ENCODE peak calls at places on chromosomes 12 and 14, in seven cellular contexts. B is GM23248, O is fibroblast of the aortic adventitia, D is breast epithelium, F is ovary, X is neural progenitor cell, P is hepatocyte. W is an unnamed sample.

GRCh38 chr14:52700701-52701172 is 5.4 kb upstream of the ERO1A start:
- DNase-seq in B (no peak), O (no peak), D (no peak), F (no peak), X (no peak), P (peak; percentile 46), W (no peak)

GRCh38 chr12:13116259-13116658 is 12.8 kb upstream of the GSG1 start:
- DNase-seq in B (no peak), O (no peak), D (no peak), F (no peak), X (peak; percentile 9), P (no peak), W (no peak)

GRCh38 chr12:57519758-57520007 is 631 bp downstream of the DDIT3 start:
- DNase-seq in B (no peak), O (no peak), D (no peak), F (no peak), X (peak; percentile 76), P (no peak), W (no peak)

GRCh38 chr12:132904718-132905328 is 17.4 kb upstream of the CHFR start:
- DNase-seq in B (peak; percentile 72), O (no peak), D (peak; percentile 74), F (peak; percentile 88), X (peak; percentile 90), P (peak; percentile 48), W (peak; percentile 67)

GRCh38 chr12:132055535-132056096 is 88.5 kb downstream of the DDX51 start:
- DNase-seq in B (no peak), O (no peak), D (no peak), F (no peak), X (no peak), P (no peak), W (no peak)

GRCh38 chr12:119990382-119990874 is 1.4 kb downstream of the BICDL1 start:
- DNase-seq in B (no peak), O (no peak), D (no peak), F (no peak), X (peak; percentile 28), P (no peak), W (no peak)

GRCh38 chr12:11581179-11581755 is 68.2 kb upstream of the ETV6 start:
- DNase-seq in B (peak; percentile 82), O (peak; percentile 88), D (peak; percentile 57), F (peak; percentile 75), X (peak; percentile 86), P (peak; percentile 84), W (peak; percentile 85)

GRCh38 chr14:61193471-61193870 is 87.7 kb downstream of the TMEM30B start:
- DNase-seq in B (no peak), O (no peak), D (no peak), F (no peak), X (no peak), P (no peak), W (no peak)

GRCh38 chr14:50631408-50631821 is 36.7 kb downstream of the SAV1 start:
- DNase-seq in B (no peak), O (peak; percentile 61), D (no peak), F (no peak), X (no peak), P (no peak), W (no peak)

GRCh38 chr12:57626929-57627445 is 6.0 kb downstream of the B4GALNT1 start:
- DNase-seq in B (no peak), O (no peak), D (no peak), F (no peak), X (no peak), P (no peak), W (no peak)

GRCh38 chr12:23133471-23133870 is 508.5 kb downstream of the ETNK1 start:
- DNase-seq in B (no peak), O (no peak), D (no peak), F (no peak), X (no peak), P (no peak), W (no peak)

GRCh38 chr12:51421266-51421884 is 3.3 kb upstream of the SLC4A8 start:
- DNase-seq in B (peak; percentile 83), O (peak; percentile 79), D (no peak), F (peak; percentile 62), X (peak; percentile 82), P (peak; percentile 82), W (peak; percentile 85)

DNA sequence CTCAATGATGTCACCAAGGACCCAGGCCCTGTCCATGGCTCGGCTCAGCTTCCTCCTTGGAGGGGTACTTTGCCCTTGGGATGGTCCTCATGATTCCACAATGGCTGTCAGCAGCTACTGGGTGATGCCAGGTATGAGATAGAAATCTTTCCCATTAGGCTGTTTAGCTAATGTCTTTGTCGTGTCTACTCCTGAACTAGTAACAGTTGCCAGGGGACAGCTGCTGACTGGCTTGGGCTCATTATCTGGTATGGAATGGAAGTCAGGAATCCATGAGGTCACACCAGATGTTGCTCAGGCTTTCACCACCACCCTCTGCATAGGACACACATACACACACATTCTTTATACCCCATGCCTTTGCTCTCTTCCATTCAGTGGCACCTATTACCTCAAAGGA is 9.2 kb downstream of the PRPH start:
- DNase-seq in B (peak; percentile 66), O (peak; percentile 53), D (no peak), F (no peak), X (no peak), P (no peak), W (no peak)
- H3K4me3 ChIP-seq in B (no peak overlapping the region), O (no peak overlapping the region), D (no peak overlapping the region), F (no peak overlapping the region), X (no peak overlapping the region), P (no peak overlapping the region), W (no peak overlapping the region)

GRCh38 chr12:66168410-66168809 is 1.4 kb downstream of the TMBIM4 start:
- DNase-seq in B (peak; percentile 13), O (no peak), D (no peak), F (no peak), X (no peak), P (no peak), W (no peak)
- H3K4me3 ChIP-seq in B (peak overlapping the region; percentile 83), O (peak overlapping the region; percentile 85), D (peak overlapping the region; percentile 89), F (peak overlapping the region; percentile 79), X (peak overlapping the region; percentile 58), P (peak overlapping the region; percentile 68), W (no peak overlapping the region)

GRCh38 chr12:92188517-92189188 is 43.0 kb upstream of the BTG1 start:
- DNase-seq in B (no peak), O (no peak), D (no peak), F (no peak), X (no peak), P (peak; percentile 16), W (no peak)

GRCh38 chr12:92185052-92185451 is 39.4 kb upstream of the BTG1 start:
- DNase-seq in B (no peak), O (no peak), D (no peak), F (no peak), X (no peak), P (no peak), W (no peak)

GRCh38 chr12:92183575-92183974 is 37.9 kb upstream of the BTG1 start:
- DNase-seq in B (no peak), O (no peak), D (no peak), F (no peak), X (no peak), P (no peak), W (no peak)

GRCh38 chr12:92191061-92191460 is 45.4 kb upstream of the BTG1 start:
- DNase-seq in B (peak; percentile 4), O (peak; percentile 21), D (no peak), F (no peak), X (no peak), P (no peak), W (no peak)

GRCh38 chr12:92186038-92186470 is 40.4 kb upstream of the BTG1 start:
- DNase-seq in B (no peak), O (no peak), D (no peak), F (no peak), X (no peak), P (no peak), W (no peak)
- H3K4me3 ChIP-seq in B (no peak overlapping the region), O (no peak overlapping the region), D (no peak overlapping the region), F (no peak overlapping the region), X (no peak overlapping the region), P (no peak overlapping the region), W (no peak overlapping the region)

GRCh38 chr14:21537088-21537424 is 10.9 kb upstream of the SALL2 start:
- DNase-seq in B (no peak), O (no peak), D (no peak), F (no peak), X (peak; percentile 84), P (no peak), W (no peak)

GRCh38 chr14:21534576-21534975 is 8.4 kb upstream of the SALL2 start:
- DNase-seq in B (no peak), O (no peak), D (no peak), F (no peak), X (peak; percentile 63), P (no peak), W (no peak)

GRCh38 chr14:21535545-21536394 is 9.6 kb upstream of the SALL2 start:
- DNase-seq in B (no peak), O (no peak), D (no peak), F (no peak), X (no peak), P (no peak), W (no peak)

GRCh38 chr14:21539154-21539940 is 13.2 kb upstream of the SALL2 start:
- DNase-seq in B (no peak), O (no peak), D (no peak), F (no peak), X (peak; percentile 92), P (no peak), W (no peak)

DNA sequence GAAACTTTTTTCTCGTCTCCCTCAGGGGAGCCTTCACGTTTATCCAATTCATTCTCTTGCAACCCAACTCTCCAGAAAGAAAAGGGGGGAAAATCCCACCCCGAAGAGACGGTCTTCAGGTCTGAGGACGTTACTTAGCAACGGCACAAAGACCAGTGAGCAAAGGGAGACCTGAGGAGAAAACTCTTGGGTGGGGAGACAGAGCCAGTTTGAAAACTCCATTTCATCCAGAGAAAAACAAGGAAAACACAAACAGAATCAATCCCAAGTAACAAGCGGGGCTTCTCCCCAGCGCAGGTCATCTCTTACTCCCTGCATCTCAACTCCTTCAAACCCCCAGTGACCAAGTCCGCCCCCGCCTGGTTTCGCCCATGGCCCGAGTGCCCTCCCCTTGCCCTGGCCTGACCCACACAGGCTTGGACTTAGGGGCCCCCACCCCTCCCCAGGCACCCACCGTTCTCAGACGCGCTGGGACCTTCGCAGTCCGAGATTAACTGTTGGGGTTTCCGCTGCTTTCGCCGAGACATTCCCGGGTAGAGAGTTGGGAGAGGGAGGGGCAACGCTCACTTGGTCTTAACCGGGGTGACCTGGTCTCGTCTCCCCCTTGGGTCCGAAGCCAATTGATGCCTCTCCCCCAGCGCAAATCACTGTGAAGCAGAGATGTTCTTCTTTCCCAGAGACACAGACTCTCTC is 10.4 kb upstream of the SALL2 start:
- DNase-seq in B (no peak), O (no peak), D (no peak), F (no peak), X (peak; percentile 84), P (no peak), W (no peak)
- H3K4me3 ChIP-seq in B (peak overlapping the region; percentile 25), O (peak overlapping the region; percentile 31), D (peak overlapping the region; percentile 18), F (peak overlapping the region; percentile 7), X (peak overlapping the region; percentile 100), P (peak overlapping the region; percentile 50), W (peak overlapping the region; percentile 59)

GRCh38 chr14:76329150-76329881 is 46.6 kb upstream of the ESRRB start:
- DNase-seq in B (no peak), O (no peak), D (no peak), F (no peak), X (peak; percentile 87), P (no peak), W (no peak)
- H3K4me3 ChIP-seq in B (no peak overlapping the region), O (no peak overlapping the region), D (no peak overlapping the region), F (no peak overlapping the region), X (peak overlapping the region; percentile 50), P (no peak overlapping the region), W (no peak overlapping the region)

GRCh38 chr14:91395998-91396660 is 21.5 kb downstream of the CCDC88C start:
- DNase-seq in B (no peak), O (no peak), D (no peak), F (no peak), X (no peak), P (no peak), W (no peak)
- H3K4me3 ChIP-seq in B (no peak overlapping the region), O (no peak overlapping the region), D (no peak overlapping the region), F (no peak overlapping the region), X (no peak overlapping the region), P (no peak overlapping the region), W (no peak overlapping the region)

GRCh38 chr12:29781705-29782266 is 2.0 kb downstream of the TMTC1 start:
- DNase-seq in B (no peak), O (peak; percentile 12), D (no peak), F (no peak), X (no peak), P (no peak), W (no peak)
- H3K4me3 ChIP-seq in B (peak overlapping the region; percentile 88), O (peak overlapping the region; percentile 65), D (peak overlapping the region; percentile 52), F (peak overlapping the region; percentile 57), X (peak overlapping the region; percentile 82), P (peak overlapping the region; percentile 78), W (peak overlapping the region; percentile 90)

W was measured in cardiac muscle cell.